ENCODE peak calls at places on chromosomes 4 and X, in six cellular contexts. One of them, this sample, is unnamed.
A peak's percentile ranks its signal among the peaks of the same experiment; 100 is the strongest.

GRCh38 chr4:121256346-121256745 is 92.2 kb upstream of the TNIP3 start:
- DNase-seq in K562: no peak
- DNase-seq in stomach: no peak
- DNase-seq in SK-N-SH: no peak
- DNase-seq in GM23338: no peak
- DNase-seq in sigmoid colon: no peak
- DNase-seq in this sample: peak; percentile 34

GRCh38 chr4:67933755-67934154 is 29.5 kb downstream of the TMPRSS11A start:
- DNase-seq in SK-N-SH: no peak
- DNase-seq in sigmoid colon: no peak
- DNase-seq in GM23338: no peak
- DNase-seq in stomach: no peak
- DNase-seq in K562: no peak
- DNase-seq in this sample: no peak

GRCh38 chrX:139008185-139008584 is 296.7 kb upstream of the FGF13 start:
- DNase-seq in GM23338: no peak
- DNase-seq in stomach: no peak
- DNase-seq in SK-N-SH: no peak
- DNase-seq in K562: no peak
- DNase-seq in sigmoid colon: no peak
- DNase-seq in this sample: no peak

GRCh38 chrX:93874554-93874953 is 200.5 kb downstream of the FAM133A start:
- DNase-seq in K562: peak; percentile 5
- DNase-seq in SK-N-SH: peak; percentile 16
- DNase-seq in stomach: no peak
- DNase-seq in sigmoid colon: no peak
- DNase-seq in GM23338: peak; percentile 76
- DNase-seq in this sample: peak; percentile 12

GRCh38 chr4:159283697-159284492 is 181.0 kb downstream of the RAPGEF2 start:
- DNase-seq in K562: no peak
- DNase-seq in sigmoid colon: no peak
- DNase-seq in GM23338: peak; percentile 75
- DNase-seq in SK-N-SH: no peak
- DNase-seq in stomach: no peak
- DNase-seq in this sample: peak; percentile 62

GRCh38 chr4:152577708-152578421 is 42.0 kb upstream of the FBXW7 start:
- DNase-seq in sigmoid colon: no peak
- DNase-seq in SK-N-SH: no peak
- DNase-seq in K562: no peak
- DNase-seq in GM23338: no peak
- DNase-seq in stomach: no peak
- DNase-seq in this sample: no peak

GRCh38 chr4:83618991-83619390 is 83.1 kb downstream of the GPAT3 start:
- DNase-seq in GM23338: no peak
- DNase-seq in stomach: peak; percentile 46
- DNase-seq in SK-N-SH: no peak
- DNase-seq in K562: no peak
- DNase-seq in sigmoid colon: no peak
- DNase-seq in this sample: no peak

GRCh38 chr4:42282081-42282901 is 115.0 kb upstream of the SHISA3 start:
- DNase-seq in stomach: peak; percentile 30
- DNase-seq in GM23338: peak; percentile 97
- DNase-seq in sigmoid colon: no peak
- DNase-seq in K562: peak; percentile 62
- DNase-seq in SK-N-SH: peak; percentile 81
- DNase-seq in this sample: peak; percentile 70

GRCh38 chr4:70945046-70945445 is 42.9 kb downstream of the MOB1B start:
- DNase-seq in SK-N-SH: no peak
- DNase-seq in stomach: no peak
- DNase-seq in GM23338: no peak
- DNase-seq in sigmoid colon: no peak
- DNase-seq in K562: no peak
- DNase-seq in this sample: no peak

GRCh38 chr4:139861471-139861870 is 195.9 kb downstream of the MGST2 start:
- DNase-seq in stomach: peak; percentile 30
- DNase-seq in GM23338: no peak
- DNase-seq in SK-N-SH: no peak
- DNase-seq in K562: no peak
- DNase-seq in sigmoid colon: no peak
- DNase-seq in this sample: no peak

GRCh38 chr4:180827610-180828009 is 1415.6 kb upstream of the TENM3 start:
- DNase-seq in K562: no peak
- DNase-seq in GM23338: no peak
- DNase-seq in SK-N-SH: no peak
- DNase-seq in stomach: no peak
- DNase-seq in sigmoid colon: no peak
- DNase-seq in this sample: no peak

GRCh38 chrX:71923516-71923915 is 12.9 kb downstream of the NHSL2 start:
- DNase-seq in sigmoid colon: peak; percentile 79
- DNase-seq in SK-N-SH: peak; percentile 40
- DNase-seq in K562: no peak
- DNase-seq in GM23338: no peak
- DNase-seq in stomach: no peak
- DNase-seq in this sample: no peak

GRCh38 chrX:118226060-118226428 is 109.4 kb upstream of the KLHL13 start:
- DNase-seq in K562: peak; percentile 6
- DNase-seq in GM23338: peak; percentile 16
- DNase-seq in SK-N-SH: peak; percentile 35
- DNase-seq in stomach: no peak
- DNase-seq in sigmoid colon: no peak
- DNase-seq in this sample: peak; percentile 18

GRCh38 chr4:26227827-26228226 is 93.0 kb upstream of the RBPJ start:
- DNase-seq in sigmoid colon: no peak
- DNase-seq in stomach: no peak
- DNase-seq in K562: no peak
- DNase-seq in GM23338: no peak
- DNase-seq in SK-N-SH: no peak
- DNase-seq in this sample: no peak

GRCh38 chrX:11273544-11273943 is 19.7 kb upstream of the AMELX start:
- DNase-seq in sigmoid colon: no peak
- DNase-seq in GM23338: no peak
- DNase-seq in SK-N-SH: no peak
- DNase-seq in stomach: no peak
- DNase-seq in K562: no peak
- DNase-seq in this sample: no peak

GRCh38 chr4:65311120-65311519 is 359.2 kb downstream of the EPHA5 start:
- DNase-seq in GM23338: no peak
- DNase-seq in sigmoid colon: no peak
- DNase-seq in K562: no peak
- DNase-seq in SK-N-SH: no peak
- DNase-seq in stomach: no peak
- DNase-seq in this sample: no peak

GRCh38 chrX:46251755-46252154 is 293.5 kb downstream of the ZNF674 start:
- DNase-seq in sigmoid colon: no peak
- DNase-seq in K562: no peak
- DNase-seq in stomach: no peak
- DNase-seq in GM23338: no peak
- DNase-seq in SK-N-SH: no peak
- DNase-seq in this sample: no peak

GRCh38 chr4:47195706-47196105 is 164.3 kb downstream of the GABRB1 start:
- DNase-seq in stomach: no peak
- DNase-seq in GM23338: no peak
- DNase-seq in K562: no peak
- DNase-seq in SK-N-SH: no peak
- DNase-seq in sigmoid colon: no peak
- DNase-seq in this sample: no peak

GRCh38 chr4:116734178-116734577 is 351.2 kb downstream of the TRAM1L1 start:
- DNase-seq in SK-N-SH: no peak
- DNase-seq in GM23338: no peak
- DNase-seq in stomach: no peak
- DNase-seq in K562: no peak
- DNase-seq in sigmoid colon: no peak
- DNase-seq in this sample: no peak

GRCh38 chr4:180099962-180100361 is 2143.2 kb upstream of the TENM3 start:
- DNase-seq in stomach: no peak
- DNase-seq in GM23338: no peak
- DNase-seq in K562: no peak
- DNase-seq in SK-N-SH: no peak
- DNase-seq in sigmoid colon: no peak
- DNase-seq in this sample: no peak

GRCh38 chrX:109389917-109390316 is 92.0 kb downstream of the GUCY2F start:
- DNase-seq in K562: no peak
- DNase-seq in SK-N-SH: no peak
- DNase-seq in stomach: no peak
- DNase-seq in GM23338: no peak
- DNase-seq in sigmoid colon: no peak
- DNase-seq in this sample: no peak

DNA sequence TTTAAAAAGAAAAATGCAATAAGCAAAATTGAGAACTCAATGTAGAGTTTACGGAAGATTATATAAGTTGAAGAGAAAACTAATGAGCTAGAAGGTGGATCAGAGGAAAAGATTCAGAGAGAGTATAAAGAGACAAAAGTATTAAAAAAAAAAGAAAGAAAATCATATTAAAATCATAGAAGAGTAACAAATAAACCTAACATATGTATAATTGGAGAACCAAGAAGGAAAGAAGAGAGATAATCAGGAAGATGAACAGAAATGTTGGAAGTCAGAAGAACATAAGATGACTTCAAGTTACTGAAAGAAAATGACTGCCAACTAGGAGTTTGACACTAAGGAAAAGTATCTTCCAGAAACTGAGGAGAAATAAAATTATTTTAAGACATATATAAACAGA is 34.3 kb upstream of the ANTXR2 start:
- DNase-seq in stomach: no peak
- DNase-seq in sigmoid colon: no peak
- DNase-seq in SK-N-SH: no peak
- DNase-seq in GM23338: no peak
- DNase-seq in K562: no peak
- DNase-seq in this sample: no peak
- H3K4me3 ChIP-seq in stomach: no peak overlapping the region
- H3K4me3 ChIP-seq in sigmoid colon: no peak overlapping the region
- H3K4me3 ChIP-seq in SK-N-SH: no peak overlapping the region
- H3K4me3 ChIP-seq in GM23338: no peak overlapping the region
- H3K4me3 ChIP-seq in K562: no peak overlapping the region
- H3K4me3 ChIP-seq in this sample: no peak overlapping the region

DNA sequence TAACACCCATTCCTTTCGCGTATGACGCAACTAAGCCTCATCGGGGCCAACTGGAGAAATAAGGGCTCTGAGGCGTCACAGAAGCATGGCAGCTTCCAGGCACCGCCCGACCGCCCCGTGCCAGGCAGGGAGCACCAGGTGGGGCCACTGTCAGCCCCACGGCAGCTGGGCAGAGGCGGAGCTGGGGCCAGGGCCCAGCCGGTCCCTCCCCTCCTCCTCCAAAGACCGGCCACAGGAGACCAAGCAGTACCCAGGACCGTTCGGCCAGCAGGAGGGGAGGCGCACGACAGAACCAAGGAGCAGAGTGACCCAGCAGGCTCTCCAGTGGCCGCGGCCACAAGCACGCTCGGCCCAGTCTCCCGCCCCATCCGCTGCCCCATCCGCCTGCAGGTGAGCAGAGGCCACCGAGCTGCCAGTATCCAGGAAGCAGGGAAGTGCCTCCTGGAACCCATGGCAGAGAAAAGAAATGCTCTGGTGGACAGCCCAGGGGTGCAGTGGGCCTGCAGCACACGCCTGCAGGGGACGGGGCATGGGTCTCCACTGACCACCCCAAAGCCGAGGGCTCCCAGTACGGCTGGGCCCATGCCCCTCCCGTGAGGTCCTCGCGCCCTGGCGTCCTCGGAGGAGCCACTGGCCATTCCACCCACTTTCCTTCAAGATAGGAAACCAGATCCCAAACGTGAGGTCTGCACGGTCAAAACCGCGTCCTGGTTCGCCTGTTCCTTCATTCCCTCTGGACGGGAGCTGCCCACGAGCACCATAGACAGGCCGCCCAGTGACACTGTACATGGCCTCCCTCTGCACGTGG is 9.6 kb downstream of the CTBP1 start:
- DNase-seq in K562: no peak
- DNase-seq in sigmoid colon: peak; percentile 54
- DNase-seq in SK-N-SH: peak; percentile 20
- DNase-seq in GM23338: peak; percentile 2
- DNase-seq in stomach: no peak
- DNase-seq in this sample: no peak
- TF ChIP-seq POLR2AphosphoS5 in K562: no peak
- TF ChIP-seq POLR2AphosphoS5 in sigmoid colon: no peak
- TF ChIP-seq POLR2AphosphoS5 in SK-N-SH: no peak
- TF ChIP-seq POLR2AphosphoS5 in GM23338: no peak
- TF ChIP-seq POLR2AphosphoS5 in stomach: no peak
- TF ChIP-seq POLR2AphosphoS5 in this sample: no peak

GRCh38 chr4:173522874-173523395 is 7.1 kb downstream of the HAND2 start:
- DNase-seq in GM23338: no peak
- DNase-seq in sigmoid colon: no peak
- DNase-seq in SK-N-SH: no peak
- DNase-seq in stomach: no peak
- DNase-seq in K562: no peak
- DNase-seq in this sample: no peak
- H3K4me3 ChIP-seq in GM23338: peak overlapping the region; percentile 57
- H3K4me3 ChIP-seq in sigmoid colon: peak overlapping the region; percentile 94
- H3K4me3 ChIP-seq in SK-N-SH: peak overlapping the region; percentile 92
- H3K4me3 ChIP-seq in stomach: peak overlapping the region; percentile 37
- H3K4me3 ChIP-seq in K562: peak overlapping the region; percentile 21
- H3K4me3 ChIP-seq in this sample: peak overlapping the region; percentile 69

GRCh38 chr4:13240066-13240465 is 244.1 kb downstream of the RAB28 start:
- DNase-seq in GM23338: no peak
- DNase-seq in SK-N-SH: no peak
- DNase-seq in K562: no peak
- DNase-seq in stomach: no peak
- DNase-seq in sigmoid colon: no peak
- DNase-seq in this sample: no peak
- TF ChIP-seq POLR2AphosphoS5 in GM23338: no peak
- TF ChIP-seq POLR2AphosphoS5 in SK-N-SH: no peak
- TF ChIP-seq POLR2AphosphoS5 in K562: no peak
- TF ChIP-seq POLR2AphosphoS5 in stomach: no peak
- TF ChIP-seq POLR2AphosphoS5 in sigmoid colon: no peak
- TF ChIP-seq POLR2AphosphoS5 in this sample: no peak

GRCh38 chr4:5712931-5713330 is 1.9 kb downstream of the EVC start:
- DNase-seq in SK-N-SH: no peak
- DNase-seq in stomach: no peak
- DNase-seq in GM23338: no peak
- DNase-seq in K562: no peak
- DNase-seq in sigmoid colon: no peak
- DNase-seq in this sample: no peak
- H3K4me3 ChIP-seq in SK-N-SH: no peak overlapping the region
- H3K4me3 ChIP-seq in stomach: peak overlapping the region; percentile 58
- H3K4me3 ChIP-seq in GM23338: no peak overlapping the region
- H3K4me3 ChIP-seq in K562: no peak overlapping the region
- H3K4me3 ChIP-seq in sigmoid colon: no peak overlapping the region
- H3K4me3 ChIP-seq in this sample: no peak overlapping the region